ENCODE peak calls at places on chromosomes 5 and 9, in five cellular contexts. E is H1, D is H9, V is mesenchymal stem cell, M is trophoblast cell. Z is an unnamed sample.

GRCh38 chr5:144092510-144092909 is 77.9 kb downstream of the YIPF5 start:
- DNase-seq in D (no peak), V (no peak), E (no peak), M (no peak), Z (no peak)

GRCh38 chr5:963673-964531 is 44.7 kb upstream of the NKD2 start:
- DNase-seq in M (no peak), E (no peak), V (peak), D (no peak), Z (no peak)

GRCh38 chr9:13076616-13077015 is 202.9 kb downstream of the MPDZ start:
- DNase-seq in M (no peak), E (no peak), V (no peak), D (no peak), Z (no peak)

GRCh38 chr9:116155700-116156045 is 2.1 kb downstream of the PAPPA start:
- DNase-seq in D (no peak), M (no peak), V (no peak), E (no peak), Z (no peak)

GRCh38 chr5:159359408-159359807 is 29.1 kb upstream of the IL12B start:
- DNase-seq in M (no peak), V (no peak), D (no peak), E (no peak), Z (no peak)

GRCh38 chr5:68465934-68466551 is 250.5 kb downstream of the PIK3R1 start:
- DNase-seq in M (peak), V (no peak), D (peak), E (no peak), Z (no peak)

GRCh38 chr5:87298687-87299362 is 31.1 kb downstream of the RASA1 start:
- DNase-seq in E (no peak), M (no peak), V (peak), D (no peak), Z (no peak)

GRCh38 chr5:125160787-125161502 is 414.5 kb upstream of the ZNF608 start:
- DNase-seq in V (peak), M (no peak), D (peak), E (no peak), Z (peak)

GRCh38 chr5:6744841-6745705 is 31.8 kb downstream of the TENT4A start:
- DNase-seq in V (no peak), D (no peak), M (no peak), E (no peak), Z (no peak)

GRCh38 chr5:75681125-75681830 is 36.0 kb downstream of the POC5 start:
- DNase-seq in M (no peak), V (peak), D (no peak), E (no peak), Z (no peak)

GRCh38 chr5:130400091-130400490 is 495.8 kb downstream of the CHSY3 start:
- DNase-seq in M (peak), V (peak), E (no peak), D (no peak), Z (no peak)

GRCh38 chr5:170302729-170303501 is 5.3 kb upstream of the LCP2 start:
- DNase-seq in E (no peak), V (peak), M (no peak), D (peak), Z (no peak)

GRCh38 chr5:10476878-10477277 is 35.2 kb downstream of the ROPN1L start:
- DNase-seq in V (no peak), M (no peak), E (no peak), D (no peak), Z (no peak)

GRCh38 chr9:135763716-135764446 is 61.9 kb downstream of the KCNT1 start:
- DNase-seq in M (no peak), E (no peak), V (no peak), D (no peak), Z (no peak)
- H2BK12ac ChIP-seq in M (no peak), E (peak), V (no peak), D (no peak), Z (no peak)

DNA sequence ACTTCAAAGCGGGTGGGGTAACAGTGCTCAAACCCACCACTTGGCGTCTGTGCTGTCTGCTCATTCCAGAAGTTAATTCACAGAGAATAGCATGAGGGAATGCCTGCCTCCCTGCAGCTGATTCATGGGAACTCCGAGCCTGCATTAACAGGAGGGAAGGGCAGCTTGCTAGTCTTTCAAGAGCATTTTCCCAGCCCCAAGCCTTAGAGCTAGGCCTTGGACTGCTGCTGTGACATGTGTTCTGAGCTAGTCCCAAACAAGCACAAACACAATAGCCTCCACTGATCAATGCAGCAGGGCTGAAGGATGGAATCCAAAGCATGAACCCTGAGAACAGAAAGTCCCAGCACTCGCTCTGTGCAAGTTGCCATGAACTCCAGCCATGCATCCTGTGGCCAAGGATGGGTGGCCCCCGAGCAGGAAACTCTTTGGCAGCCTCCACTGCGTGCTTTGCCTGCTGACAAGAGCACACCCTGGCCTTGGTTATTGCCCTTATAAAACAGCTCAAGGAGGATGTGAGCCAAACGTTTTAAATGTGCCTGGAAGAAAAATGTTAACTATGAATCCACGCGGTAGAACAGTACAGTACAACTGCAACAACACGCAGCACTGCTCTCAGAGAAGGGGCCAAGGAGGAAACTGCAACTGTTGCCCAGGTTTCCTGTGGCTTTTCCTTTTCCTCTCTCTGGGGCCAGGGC is 653.1 kb upstream of the KLF4 start:
- DNase-seq in D (peak), M (no peak), E (no peak), V (peak), Z (peak)
- H2AK5ac ChIP-seq in D (no peak), M (no peak), E (no peak), V (no peak), Z (no peak)

GRCh38 chr9:118729981-118730380 is 639.3 kb downstream of the BRINP1 start:
- DNase-seq in M (no peak), E (no peak), D (no peak), V (no peak), Z (no peak)

GRCh38 chr9:118734696-118735095 is 634.5 kb downstream of the BRINP1 start:
- DNase-seq in V (no peak), M (no peak), D (no peak), E (no peak), Z (no peak)

GRCh38 chr9:118736406-118736805 is 632.8 kb downstream of the BRINP1 start:
- DNase-seq in M (no peak), D (no peak), E (no peak), V (no peak), Z (no peak)

DNA sequence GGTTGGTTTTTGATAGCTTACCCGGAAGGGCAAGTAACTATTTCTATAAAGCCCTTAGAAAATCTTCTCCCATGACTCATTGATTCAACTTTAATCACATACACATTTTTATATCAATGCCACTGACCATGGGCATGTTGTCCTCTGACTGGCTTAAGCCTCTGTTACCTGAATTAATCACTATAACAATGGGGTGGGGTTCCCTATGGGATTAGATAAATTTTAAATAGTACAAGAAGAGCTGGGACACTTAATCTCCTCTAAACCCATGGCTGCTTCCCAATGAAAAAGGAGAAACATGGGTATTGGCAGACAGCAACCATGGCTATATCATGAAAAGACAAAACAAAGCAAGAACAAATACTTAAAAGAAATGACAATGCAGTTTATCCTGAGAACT is 636.2 kb downstream of the BRINP1 start:
- DNase-seq in D (no peak), V (no peak), E (no peak), M (no peak), Z (no peak)
- H2BK12ac ChIP-seq in D (no peak), V (no peak), E (no peak), M (no peak), Z (no peak)

GRCh38 chr9:136828474-136829140 is 13.7 kb upstream of the AJM1 start:
- DNase-seq in E (no peak), D (no peak), V (no peak), M (no peak), Z (no peak)

GRCh38 chr9:136827794-136828473 is 14.3 kb upstream of the AJM1 start:
- DNase-seq in D (no peak), M (no peak), E (no peak), V (no peak), Z (no peak)

GRCh38 chr9:136825295-136826187 is 16.7 kb upstream of the AJM1 start:
- DNase-seq in D (no peak), M (no peak), V (no peak), E (no peak), Z (no peak)

GRCh38 chr9:136826188-136826541 is 16.1 kb upstream of the AJM1 start:
- DNase-seq in M (no peak), E (no peak), V (no peak), D (no peak), Z (no peak)

GRCh38 chr9:136826703-136827582 is 15.3 kb upstream of the AJM1 start:
- DNase-seq in M (no peak), E (no peak), V (no peak), D (no peak), Z (no peak)
- H2AK5ac ChIP-seq in M (no peak), E (no peak), V (no peak), D (no peak), Z (no peak)

GRCh38 chr5:33890633-33891032 is 1.2 kb downstream of the ADAMTS12 start:
- DNase-seq in V (peak), E (no peak), M (no peak), D (peak), Z (no peak)
- H2BK12ac ChIP-seq in V (no peak), E (peak), M (no peak), D (no peak), Z (no peak)

DNA sequence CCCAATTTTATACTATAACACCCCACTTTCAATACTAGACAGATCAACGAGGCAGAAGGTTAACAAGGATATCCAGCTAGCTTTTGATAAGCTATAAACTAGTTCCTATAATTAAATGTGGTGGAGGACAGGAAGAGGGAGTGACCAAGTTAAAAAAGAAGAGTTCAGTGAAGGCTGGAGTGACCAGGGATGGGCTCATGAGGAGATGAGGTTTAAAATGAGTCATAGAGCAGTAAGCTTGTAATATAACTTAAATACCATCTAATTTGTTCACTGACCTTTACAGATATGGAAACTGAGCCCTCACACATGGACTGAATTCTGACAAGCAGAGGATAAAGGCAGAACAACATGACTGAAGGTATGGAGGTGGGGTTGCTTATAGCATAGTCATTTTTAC is 284.5 kb downstream of the SPATA31D1 start:
- DNase-seq in M (no peak), E (no peak), V (no peak), D (no peak), Z (no peak)
- H2AK5ac ChIP-seq in M (no peak), E (no peak), V (no peak), D (no peak), Z (no peak)

DNA sequence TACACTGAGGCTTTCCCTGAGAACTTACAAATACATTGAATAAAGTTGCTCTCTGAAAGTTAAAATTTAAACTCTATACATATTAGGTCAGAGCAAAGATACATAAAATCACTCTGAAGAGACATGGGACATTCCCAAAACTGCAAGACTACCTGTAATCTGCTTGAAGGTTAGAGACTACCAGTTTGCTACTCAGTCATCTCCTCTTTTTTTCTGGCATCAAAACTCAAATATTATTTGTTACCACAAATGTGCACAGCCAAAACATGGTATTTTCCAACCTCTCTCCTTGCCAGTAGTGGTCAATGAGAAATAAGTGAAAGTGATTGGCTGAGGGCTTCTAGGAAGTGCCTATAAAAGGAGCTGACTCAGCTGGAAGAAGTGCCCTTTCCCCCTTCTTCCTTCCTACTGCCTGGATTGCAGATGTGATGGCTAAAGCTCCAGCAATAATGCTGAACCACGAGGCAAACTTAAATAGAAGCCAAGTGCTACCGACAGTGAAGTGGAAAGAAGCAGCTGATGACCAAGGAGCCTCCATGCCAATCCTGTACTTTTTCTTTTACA is 13.8 kb downstream of the GZMK start:
- DNase-seq in E (no peak), D (no peak), M (no peak), V (no peak), Z (no peak)
- H2BK12ac ChIP-seq in E (no peak), D (no peak), M (no peak), V (no peak), Z (no peak)

GRCh38 chr9:5577225-5577624 is 51.7 kb upstream of the RIC1 start:
- DNase-seq in V (no peak), M (no peak), E (no peak), D (no peak), Z (no peak)
- H2AK5ac ChIP-seq in V (no peak), M (no peak), E (no peak), D (no peak), Z (no peak)